ENCODE peak calls at places on chromosomes 3 and 15, in six cellular contexts. One of them, this sample, is unnamed.

GRCh38 chr3:111763968-111764367 is 95.1 kb upstream of the PHLDB2 start:
- DNase-seq in nephron progenitor cell: no peak
- DNase-seq in activated T-cell treated with anti-CD3 and anti-CD28 coated beads for 4 hours: no peak
- DNase-seq in EL: no peak
- DNase-seq in Right ventricle myocardium superior: no peak
- DNase-seq in SW480: no peak
- DNase-seq in this sample: no peak

GRCh38 chr3:26236991-26237682 is 385.4 kb upstream of the LRRC3B start:
- DNase-seq in SW480: no peak
- DNase-seq in nephron progenitor cell: peak; percentile 8
- DNase-seq in EL: no peak
- DNase-seq in activated T-cell treated with anti-CD3 and anti-CD28 coated beads for 4 hours: no peak
- DNase-seq in Right ventricle myocardium superior: peak; percentile 39
- DNase-seq in this sample: no peak

GRCh38 chr3:14266361-14266760 is 87.7 kb downstream of the LSM3 start:
- DNase-seq in nephron progenitor cell: no peak
- DNase-seq in Right ventricle myocardium superior: peak; percentile 55
- DNase-seq in activated T-cell treated with anti-CD3 and anti-CD28 coated beads for 4 hours: no peak
- DNase-seq in SW480: no peak
- DNase-seq in EL: peak; percentile 84
- DNase-seq in this sample: no peak

GRCh38 chr15:93451822-93452221 is 362.8 kb upstream of the RGMA start:
- DNase-seq in EL: no peak
- DNase-seq in SW480: no peak
- DNase-seq in Right ventricle myocardium superior: no peak
- DNase-seq in nephron progenitor cell: no peak
- DNase-seq in activated T-cell treated with anti-CD3 and anti-CD28 coated beads for 4 hours: no peak
- DNase-seq in this sample: no peak

GRCh38 chr15:53580371-53580770 is 179.1 kb downstream of the WDR72 start:
- DNase-seq in activated T-cell treated with anti-CD3 and anti-CD28 coated beads for 4 hours: no peak
- DNase-seq in SW480: no peak
- DNase-seq in EL: no peak
- DNase-seq in nephron progenitor cell: peak; percentile 21
- DNase-seq in Right ventricle myocardium superior: no peak
- DNase-seq in this sample: no peak

GRCh38 chr15:96340611-96341464 is 10.3 kb downstream of the NR2F2 start:
- DNase-seq in EL: peak; percentile 53
- DNase-seq in nephron progenitor cell: peak; percentile 62
- DNase-seq in activated T-cell treated with anti-CD3 and anti-CD28 coated beads for 4 hours: no peak
- DNase-seq in SW480: peak; percentile 53
- DNase-seq in Right ventricle myocardium superior: peak; percentile 62
- DNase-seq in this sample: peak; percentile 74

GRCh38 chr3:101038880-101039279 is 45.7 kb upstream of the ABI3BP start:
- DNase-seq in nephron progenitor cell: no peak
- DNase-seq in EL: peak; percentile 45
- DNase-seq in activated T-cell treated with anti-CD3 and anti-CD28 coated beads for 4 hours: no peak
- DNase-seq in SW480: no peak
- DNase-seq in Right ventricle myocardium superior: no peak
- DNase-seq in this sample: no peak

GRCh38 chr15:48063411-48063985 is 57.3 kb upstream of the SLC24A5 start:
- DNase-seq in EL: no peak
- DNase-seq in SW480: no peak
- DNase-seq in activated T-cell treated with anti-CD3 and anti-CD28 coated beads for 4 hours: no peak
- DNase-seq in Right ventricle myocardium superior: no peak
- DNase-seq in nephron progenitor cell: no peak
- DNase-seq in this sample: no peak

GRCh38 chr3:134242649-134243637 is 7.7 kb downstream of the RYK start:
- DNase-seq in EL: peak; percentile 87
- DNase-seq in activated T-cell treated with anti-CD3 and anti-CD28 coated beads for 4 hours: no peak
- DNase-seq in SW480: peak; percentile 72
- DNase-seq in nephron progenitor cell: no peak
- DNase-seq in Right ventricle myocardium superior: no peak
- DNase-seq in this sample: no peak

GRCh38 chr3:142087676-142088075 is 61.7 kb downstream of the TFDP2 start:
- DNase-seq in SW480: no peak
- DNase-seq in EL: peak; percentile 90
- DNase-seq in activated T-cell treated with anti-CD3 and anti-CD28 coated beads for 4 hours: no peak
- DNase-seq in Right ventricle myocardium superior: no peak
- DNase-seq in nephron progenitor cell: no peak
- DNase-seq in this sample: no peak

GRCh38 chr15:57355259-57355658 is 21.0 kb upstream of the CGNL1 start:
- DNase-seq in activated T-cell treated with anti-CD3 and anti-CD28 coated beads for 4 hours: no peak
- DNase-seq in EL: no peak
- DNase-seq in Right ventricle myocardium superior: no peak
- DNase-seq in nephron progenitor cell: no peak
- DNase-seq in SW480: no peak
- DNase-seq in this sample: no peak

GRCh38 chr3:113695818-113696645 is at the start of gene USF3:
- DNase-seq in SW480: peak; percentile 55
- DNase-seq in EL: peak; percentile 68
- DNase-seq in nephron progenitor cell: peak; percentile 74
- DNase-seq in activated T-cell treated with anti-CD3 and anti-CD28 coated beads for 4 hours: peak; percentile 75
- DNase-seq in Right ventricle myocardium superior: peak; percentile 84
- DNase-seq in this sample: peak; percentile 62

GRCh38 chr3:21747376-21747775 is 3.6 kb downstream of the ZNF385D start:
- DNase-seq in SW480: no peak
- DNase-seq in activated T-cell treated with anti-CD3 and anti-CD28 coated beads for 4 hours: no peak
- DNase-seq in nephron progenitor cell: no peak
- DNase-seq in Right ventricle myocardium superior: no peak
- DNase-seq in EL: no peak
- DNase-seq in this sample: peak; percentile 94

GRCh38 chr3:108590443-108590842 is 921 bp downstream of the DZIP3 start:
- DNase-seq in nephron progenitor cell: no peak
- DNase-seq in EL: peak; percentile 6
- DNase-seq in activated T-cell treated with anti-CD3 and anti-CD28 coated beads for 4 hours: no peak
- DNase-seq in SW480: peak; percentile 28
- DNase-seq in Right ventricle myocardium superior: no peak
- DNase-seq in this sample: peak; percentile 37

GRCh38 chr15:75348034-75348562 is 1.3 kb downstream of the NEIL1 start:
- DNase-seq in SW480: no peak
- DNase-seq in Right ventricle myocardium superior: no peak
- DNase-seq in EL: peak; percentile 15
- DNase-seq in activated T-cell treated with anti-CD3 and anti-CD28 coated beads for 4 hours: no peak
- DNase-seq in nephron progenitor cell: peak; percentile 56
- DNase-seq in this sample: no peak

GRCh38 chr3:71584216-71585061 is 911 bp upstream of the FOXP1 start:
- DNase-seq in Right ventricle myocardium superior: peak; percentile 45
- DNase-seq in SW480: peak; percentile 43
- DNase-seq in nephron progenitor cell: peak; percentile 40
- DNase-seq in activated T-cell treated with anti-CD3 and anti-CD28 coated beads for 4 hours: peak; percentile 33
- DNase-seq in EL: peak; percentile 63
- DNase-seq in this sample: peak; percentile 66

GRCh38 chr3:159840900-159841299 is 147.7 kb upstream of the IL12A start:
- DNase-seq in SW480: no peak
- DNase-seq in EL: no peak
- DNase-seq in activated T-cell treated with anti-CD3 and anti-CD28 coated beads for 4 hours: no peak
- DNase-seq in nephron progenitor cell: no peak
- DNase-seq in Right ventricle myocardium superior: no peak
- DNase-seq in this sample: peak; percentile 63

GRCh38 chr15:51758645-51759044 is 7.2 kb downstream of the TMOD2 start:
- DNase-seq in EL: peak; percentile 65
- DNase-seq in Right ventricle myocardium superior: peak; percentile 72
- DNase-seq in activated T-cell treated with anti-CD3 and anti-CD28 coated beads for 4 hours: no peak
- DNase-seq in nephron progenitor cell: no peak
- DNase-seq in SW480: no peak
- DNase-seq in this sample: peak; percentile 94

GRCh38 chr3:127440384-127440783 is 150.1 kb downstream of the TPRA1 start:
- DNase-seq in EL: no peak
- DNase-seq in Right ventricle myocardium superior: no peak
- DNase-seq in activated T-cell treated with anti-CD3 and anti-CD28 coated beads for 4 hours: no peak
- DNase-seq in SW480: no peak
- DNase-seq in nephron progenitor cell: no peak
- DNase-seq in this sample: no peak

GRCh38 chr3:159273608-159274007 is 471.8 kb downstream of the MFSD1 start:
- DNase-seq in activated T-cell treated with anti-CD3 and anti-CD28 coated beads for 4 hours: no peak
- DNase-seq in Right ventricle myocardium superior: peak; percentile 40
- DNase-seq in EL: peak; percentile 49
- DNase-seq in SW480: peak; percentile 36
- DNase-seq in nephron progenitor cell: peak; percentile 84
- DNase-seq in this sample: no peak

GRCh38 chr3:122942937-122943827 is 84.4 kb downstream of the SEMA5B start:
- DNase-seq in nephron progenitor cell: peak; percentile 87
- DNase-seq in Right ventricle myocardium superior: peak; percentile 80
- DNase-seq in EL: peak; percentile 69
- DNase-seq in activated T-cell treated with anti-CD3 and anti-CD28 coated beads for 4 hours: no peak
- DNase-seq in SW480: peak; percentile 68
- DNase-seq in this sample: peak; percentile 44

GRCh38 chr3:113912551-113913246 is 35.1 kb upstream of the ZDHHC23 start:
- DNase-seq in Right ventricle myocardium superior: no peak
- DNase-seq in activated T-cell treated with anti-CD3 and anti-CD28 coated beads for 4 hours: no peak
- DNase-seq in nephron progenitor cell: no peak
- DNase-seq in EL: peak; percentile 58
- DNase-seq in SW480: peak; percentile 90
- DNase-seq in this sample: peak; percentile 72

GRCh38 chr3:108410531-108410984 is 99.8 kb downstream of the MYH15 start:
- DNase-seq in Right ventricle myocardium superior: peak; percentile 43
- DNase-seq in SW480: no peak
- DNase-seq in EL: no peak
- DNase-seq in activated T-cell treated with anti-CD3 and anti-CD28 coated beads for 4 hours: no peak
- DNase-seq in nephron progenitor cell: no peak
- DNase-seq in this sample: no peak

GRCh38 chr3:162391301-162391700 is 894.7 kb downstream of the OTOL1 start:
- DNase-seq in nephron progenitor cell: no peak
- DNase-seq in Right ventricle myocardium superior: no peak
- DNase-seq in EL: peak; percentile 68
- DNase-seq in activated T-cell treated with anti-CD3 and anti-CD28 coated beads for 4 hours: no peak
- DNase-seq in SW480: no peak
- DNase-seq in this sample: no peak

GRCh38 chr15:88403461-88403860 is 63.7 kb downstream of the MRPL46 start:
- DNase-seq in activated T-cell treated with anti-CD3 and anti-CD28 coated beads for 4 hours: no peak
- DNase-seq in SW480: no peak
- DNase-seq in EL: no peak
- DNase-seq in Right ventricle myocardium superior: no peak
- DNase-seq in nephron progenitor cell: no peak
- DNase-seq in this sample: no peak

GRCh38 chr3:183487046-183487445 is 58.6 kb upstream of the MCF2L2 start:
- DNase-seq in nephron progenitor cell: no peak
- DNase-seq in SW480: no peak
- DNase-seq in EL: no peak
- DNase-seq in Right ventricle myocardium superior: no peak
- DNase-seq in activated T-cell treated with anti-CD3 and anti-CD28 coated beads for 4 hours: no peak
- DNase-seq in this sample: no peak

GRCh38 chr3:42214064-42214463 is 51.9 kb downstream of the CCK start:
- DNase-seq in activated T-cell treated with anti-CD3 and anti-CD28 coated beads for 4 hours: no peak
- DNase-seq in EL: no peak
- DNase-seq in SW480: no peak
- DNase-seq in nephron progenitor cell: no peak
- DNase-seq in Right ventricle myocardium superior: no peak
- DNase-seq in this sample: no peak

GRCh38 chr3:30943206-30943605 is 48.7 kb upstream of the GADL1 start:
- DNase-seq in Right ventricle myocardium superior: no peak
- DNase-seq in SW480: no peak
- DNase-seq in activated T-cell treated with anti-CD3 and anti-CD28 coated beads for 4 hours: no peak
- DNase-seq in EL: no peak
- DNase-seq in nephron progenitor cell: no peak
- DNase-seq in this sample: no peak

GRCh38 chr3:158005391-158006100 is 100.7 kb downstream of the SHOX2 start:
- DNase-seq in Right ventricle myocardium superior: no peak
- DNase-seq in EL: no peak
- DNase-seq in activated T-cell treated with anti-CD3 and anti-CD28 coated beads for 4 hours: no peak
- DNase-seq in SW480: no peak
- DNase-seq in nephron progenitor cell: no peak
- DNase-seq in this sample: no peak

GRCh38 chr3:185460719-185461350 is 38.0 kb downstream of the TMEM41A start:
- DNase-seq in Right ventricle myocardium superior: no peak
- DNase-seq in nephron progenitor cell: no peak
- DNase-seq in EL: peak; percentile 15
- DNase-seq in SW480: peak; percentile 21
- DNase-seq in activated T-cell treated with anti-CD3 and anti-CD28 coated beads for 4 hours: no peak
- DNase-seq in this sample: no peak

GRCh38 chr3:13359916-13360315 is 60.2 kb downstream of the NUP210 start:
- DNase-seq in nephron progenitor cell: no peak
- DNase-seq in SW480: no peak
- DNase-seq in Right ventricle myocardium superior: no peak
- DNase-seq in EL: no peak
- DNase-seq in activated T-cell treated with anti-CD3 and anti-CD28 coated beads for 4 hours: no peak
- DNase-seq in this sample: no peak

GRCh38 chr3:70185661-70186060 is 126.8 kb downstream of the MDFIC2 start:
- DNase-seq in EL: no peak
- DNase-seq in activated T-cell treated with anti-CD3 and anti-CD28 coated beads for 4 hours: no peak
- DNase-seq in nephron progenitor cell: no peak
- DNase-seq in Right ventricle myocardium superior: no peak
- DNase-seq in SW480: no peak
- DNase-seq in this sample: no peak

GRCh38 chr15:26013946-26014345 is 150.8 kb upstream of the ATP10A start:
- DNase-seq in Right ventricle myocardium superior: no peak
- DNase-seq in EL: peak; percentile 17
- DNase-seq in nephron progenitor cell: no peak
- DNase-seq in activated T-cell treated with anti-CD3 and anti-CD28 coated beads for 4 hours: no peak
- DNase-seq in SW480: no peak
- DNase-seq in this sample: no peak

GRCh38 chr3:158792709-158793108 is 9.1 kb upstream of the MFSD1 start:
- DNase-seq in nephron progenitor cell: no peak
- DNase-seq in SW480: no peak
- DNase-seq in EL: peak; percentile 91
- DNase-seq in activated T-cell treated with anti-CD3 and anti-CD28 coated beads for 4 hours: no peak
- DNase-seq in Right ventricle myocardium superior: no peak
- DNase-seq in this sample: no peak

GRCh38 chr15:60074181-60074885 is 70.2 kb downstream of the FOXB1 start:
- DNase-seq in Right ventricle myocardium superior: no peak
- DNase-seq in activated T-cell treated with anti-CD3 and anti-CD28 coated beads for 4 hours: no peak
- DNase-seq in SW480: peak; percentile 75
- DNase-seq in nephron progenitor cell: peak; percentile 37
- DNase-seq in EL: peak; percentile 28
- DNase-seq in this sample: peak; percentile 16

GRCh38 chr15:45796433-45796832 is 161.6 kb downstream of the SQOR start:
- DNase-seq in Right ventricle myocardium superior: no peak
- DNase-seq in activated T-cell treated with anti-CD3 and anti-CD28 coated beads for 4 hours: no peak
- DNase-seq in nephron progenitor cell: no peak
- DNase-seq in SW480: no peak
- DNase-seq in EL: no peak
- DNase-seq in this sample: no peak

GRCh38 chr3:72727207-72727606 is 121.0 kb downstream of the SHQ1 start:
- DNase-seq in Right ventricle myocardium superior: no peak
- DNase-seq in nephron progenitor cell: no peak
- DNase-seq in activated T-cell treated with anti-CD3 and anti-CD28 coated beads for 4 hours: no peak
- DNase-seq in SW480: no peak
- DNase-seq in EL: no peak
- DNase-seq in this sample: no peak

GRCh38 chr3:13142552-13143380 is 69.5 kb upstream of the IQSEC1 start:
- DNase-seq in EL: no peak
- DNase-seq in SW480: no peak
- DNase-seq in Right ventricle myocardium superior: peak; percentile 4
- DNase-seq in nephron progenitor cell: no peak
- DNase-seq in activated T-cell treated with anti-CD3 and anti-CD28 coated beads for 4 hours: no peak
- DNase-seq in this sample: no peak

GRCh38 chr3:179069762-179070390 is 1.7 kb downstream of the ZMAT3 start:
- DNase-seq in activated T-cell treated with anti-CD3 and anti-CD28 coated beads for 4 hours: no peak
- DNase-seq in nephron progenitor cell: no peak
- DNase-seq in EL: peak; percentile 26
- DNase-seq in Right ventricle myocardium superior: no peak
- DNase-seq in SW480: no peak
- DNase-seq in this sample: no peak

This sample was measured in cerebellar cortex.